ENCODE peak calls at places on chromosomes 3 and 15, in four cellular contexts. P, U, Y and G are unnamed samples.

GRCh38 chr3:112078125-112079083 is 7.8 kb upstream of the C3orf52 start:
- DNase-seq in U (no peak), Y (no peak), P (no peak), G (no peak)

GRCh38 chr3:57616233-57616632 is 19.1 kb upstream of the ARF4 start:
- DNase-seq in P (no peak), U (no peak), Y (no peak), G (no peak)

GRCh38 chr15:49037546-49037940 is 8.7 kb downstream of the SECISBP2L start:
- DNase-seq in P (no peak), U (no peak), Y (no peak), G (no peak)

GRCh38 chr3:25306066-25306465 is 122.0 kb upstream of the RARB start:
- DNase-seq in U (no peak), P (no peak), Y (no peak), G (no peak)

GRCh38 chr3:105857963-105858362 is 10.8 kb downstream of the CBLB start:
- DNase-seq in Y (no peak), P (no peak), U (no peak), G (no peak)

GRCh38 chr3:193932576-193932975 is 203.4 kb upstream of the HES1 start:
- DNase-seq in U (no peak), P (no peak), Y (no peak), G (no peak)

GRCh38 chr15:44468713-44469385 is 41.4 kb downstream of the CTDSPL2 start:
- DNase-seq in U (no peak), Y (no peak), P (no peak), G (peak; percentile 16)

GRCh38 chr15:83365370-83365938 is 81.0 kb upstream of the BNC1 start:
- DNase-seq in U (no peak), Y (no peak), P (no peak), G (peak; percentile 32)

GRCh38 chr15:70382762-70383458 is 285.2 kb upstream of the TLE3 start:
- DNase-seq in P (no peak), Y (no peak), U (no peak), G (no peak)

GRCh38 chr3:59268170-59268569 is 218.3 kb upstream of the CFAP20DC start:
- DNase-seq in P (no peak), Y (no peak), U (no peak), G (no peak)

GRCh38 chr3:66565301-66565700 is 64.5 kb upstream of the LRIG1 start:
- DNase-seq in P (no peak), U (no peak), Y (no peak), G (no peak)

GRCh38 chr3:66561374-66561773 is 60.6 kb upstream of the LRIG1 start:
- DNase-seq in Y (no peak), P (no peak), U (no peak), G (no peak)

GRCh38 chr3:66572090-66572632 is 71.3 kb upstream of the LRIG1 start:
- DNase-seq in U (no peak), Y (no peak), P (no peak), G (no peak)

GRCh38 chr3:66567066-66567465 is 66.2 kb upstream of the LRIG1 start:
- DNase-seq in Y (no peak), P (no peak), U (no peak), G (no peak)
- TF ChIP-seq CHD4 in Y (no peak), P (no peak), U (no peak), G (no peak)

DNA sequence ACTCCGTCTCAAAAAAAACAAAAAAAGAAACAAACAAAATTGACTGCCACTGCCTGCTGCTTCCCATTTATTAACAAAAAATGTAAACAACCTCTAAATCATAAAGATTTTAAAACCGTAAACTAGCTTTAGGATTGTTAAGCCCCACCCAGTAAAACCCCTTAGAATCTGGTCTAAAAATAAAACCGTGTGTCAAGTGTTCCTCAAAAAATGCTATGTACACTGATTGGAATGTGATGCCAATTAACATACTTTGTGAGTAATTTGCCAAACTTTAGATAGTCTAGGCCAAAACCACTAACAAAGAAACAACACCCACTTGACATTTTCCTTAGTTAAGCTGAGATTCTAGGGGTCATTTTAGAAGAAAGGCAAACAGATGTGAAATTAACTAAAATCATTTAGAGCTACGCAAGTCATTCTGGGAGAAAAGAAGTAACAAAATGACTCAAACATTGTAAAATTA is 5.3 kb downstream of the RAF1 start:
- DNase-seq in U (no peak), Y (no peak), P (no peak), G (no peak)
- TF ChIP-seq JUNB in U (no peak), Y (peak; percentile 88), P (no peak), G (no peak)

GRCh38 chr15:50224606-50225005 is 40.9 kb downstream of the HDC start:
- DNase-seq in Y (no peak), U (no peak), P (no peak), G (no peak)
- TF ChIP-seq ESRRA in Y (no peak), U (no peak), P (no peak), G (no peak)

DNA sequence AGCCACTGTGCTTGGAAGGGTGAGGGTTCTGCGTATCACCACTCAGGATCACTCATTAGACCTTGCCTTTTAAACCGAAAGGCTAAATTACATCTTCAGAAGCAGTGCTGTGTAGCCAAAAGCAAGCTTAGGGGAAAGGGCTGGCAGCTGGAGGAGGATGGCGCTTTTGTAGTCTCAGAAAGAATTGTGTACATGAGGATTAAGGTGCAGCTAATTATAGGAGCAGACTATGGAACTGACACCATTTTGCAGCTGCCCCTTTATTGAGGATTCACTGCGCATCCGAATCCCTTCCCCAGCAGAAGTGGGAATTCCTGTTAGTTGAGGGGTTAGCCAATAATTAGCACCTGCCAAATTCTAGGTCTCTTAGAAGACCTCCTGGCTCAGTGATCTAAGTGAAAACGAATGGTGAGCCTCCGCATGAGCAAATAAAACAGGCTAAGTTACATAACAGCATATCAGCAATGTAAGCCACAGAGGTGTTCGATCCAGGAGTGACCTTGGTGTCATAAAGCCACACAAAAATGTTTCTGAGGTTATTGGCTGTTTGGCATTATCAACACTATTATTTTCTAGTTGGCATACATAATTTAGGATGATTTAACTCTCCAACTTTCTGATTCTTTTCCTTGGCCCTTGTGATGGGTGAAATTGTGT is 42.6 kb upstream of the SEMA6D start:
- DNase-seq in U (no peak), P (no peak), Y (no peak), G (no peak)
- TF ChIP-seq CHD4 in U (no peak), P (no peak), Y (no peak), G (no peak)

GRCh38 chr15:57235865-57236264 is 140.4 kb upstream of the CGNL1 start:
- DNase-seq in U (no peak), Y (no peak), P (no peak), G (no peak)

GRCh38 chr15:57237676-57238075 is 138.6 kb upstream of the CGNL1 start:
- DNase-seq in P (no peak), Y (no peak), U (no peak), G (no peak)

GRCh38 chr15:57236561-57237281 is 139.6 kb upstream of the CGNL1 start:
- DNase-seq in P (no peak), U (no peak), Y (no peak), G (no peak)

GRCh38 chr15:57235186-57235585 is 141.1 kb upstream of the CGNL1 start:
- DNase-seq in Y (no peak), U (no peak), P (no peak), G (no peak)

DNA sequence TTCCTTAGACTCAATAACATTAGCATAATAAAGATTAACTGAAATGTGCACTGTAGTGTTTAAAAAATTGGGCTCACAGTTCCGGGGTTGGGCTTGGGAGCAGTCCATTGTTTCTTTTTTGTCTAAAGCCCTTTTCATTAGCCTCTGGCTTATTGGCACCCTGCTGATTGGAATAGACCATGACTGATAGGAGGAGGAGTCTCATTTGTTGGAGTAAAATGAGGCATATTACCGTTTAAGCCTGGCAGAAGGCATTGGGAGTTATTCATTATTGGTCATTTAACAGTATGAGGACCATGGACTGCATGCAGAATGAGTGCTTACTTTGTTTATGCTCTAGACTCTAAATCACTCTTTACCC is 139.0 kb upstream of the CGNL1 start:
- DNase-seq in U (no peak), P (no peak), Y (no peak), G (no peak)
- TF ChIP-seq JUNB in U (no peak), P (no peak), Y (no peak), G (no peak)

GRCh38 chr15:50135123-50135541 is 16.1 kb upstream of the ATP8B4 start:
- DNase-seq in U (no peak), Y (no peak), P (no peak), G (peak; percentile 49)

GRCh38 chr15:50137330-50137761 is 18.3 kb upstream of the ATP8B4 start:
- DNase-seq in Y (no peak), U (no peak), P (peak; percentile 23), G (peak; percentile 77)

GRCh38 chr15:50131617-50132016 is 12.6 kb upstream of the ATP8B4 start:
- DNase-seq in U (no peak), P (no peak), Y (no peak), G (no peak)

GRCh38 chr15:50137893-50138292 is 18.9 kb upstream of the ATP8B4 start:
- DNase-seq in U (no peak), Y (no peak), P (no peak), G (no peak)

DNA sequence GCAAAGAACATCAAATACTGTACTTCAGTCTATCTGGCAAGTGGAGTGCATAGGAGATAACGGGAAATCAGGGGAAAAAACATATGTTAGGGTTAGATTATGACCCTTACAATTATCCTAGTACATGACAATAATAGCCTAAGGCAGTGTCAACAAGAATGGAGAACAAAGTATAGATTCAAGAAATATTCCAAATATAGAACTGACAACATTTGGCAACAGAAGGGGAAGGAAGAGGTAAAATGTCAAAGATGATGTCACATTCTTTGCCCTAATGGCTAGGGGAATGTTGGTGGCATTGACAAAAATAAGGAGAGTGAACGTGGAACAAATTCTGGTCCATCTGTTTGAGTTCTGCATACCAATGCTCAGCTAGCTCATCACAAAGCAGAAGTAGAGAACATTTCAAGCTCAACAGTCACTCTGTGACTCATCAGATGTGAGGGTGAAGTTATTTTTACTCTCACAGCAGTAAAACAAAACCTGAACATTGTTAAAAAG is 15.5 kb upstream of the ATP8B4 start:
- DNase-seq in U (no peak), Y (no peak), P (no peak), G (peak; percentile 80)
- TF ChIP-seq ESRRA in U (no peak), Y (no peak), P (no peak), G (no peak)

DNA sequence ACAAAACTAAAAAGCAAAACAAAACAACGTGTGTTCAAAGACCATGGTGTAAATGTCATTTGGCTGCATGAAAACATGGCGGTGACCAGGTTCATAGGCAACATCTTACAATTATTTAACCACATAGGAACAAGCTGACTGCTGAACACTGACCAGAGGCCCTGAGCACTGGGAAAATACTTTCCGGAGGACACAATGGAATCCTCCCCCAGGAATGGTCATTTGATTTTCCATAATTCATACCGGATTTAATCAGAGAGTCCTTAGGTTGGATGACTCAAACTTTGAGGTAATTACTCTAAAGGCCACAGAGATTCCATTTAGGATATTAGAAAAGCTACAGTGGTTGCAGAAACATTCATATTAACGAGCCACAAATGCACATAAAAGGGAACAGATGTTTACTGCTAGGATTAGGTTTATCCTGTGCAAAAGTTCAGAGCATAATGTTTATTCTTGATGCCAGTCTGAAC is 254.7 kb downstream of the NR1D2 start:
- DNase-seq in U (no peak), P (no peak), Y (no peak), G (no peak)
- TF ChIP-seq CHD4 in U (no peak), P (no peak), Y (no peak), G (no peak)

GRCh38 chr15:76823903-76824302 is 81.2 kb downstream of the SCAPER start:
- DNase-seq in P (no peak), Y (no peak), U (no peak), G (no peak)
- TF ChIP-seq JUNB in P (no peak), Y (no peak), U (no peak), G (no peak)

DNA sequence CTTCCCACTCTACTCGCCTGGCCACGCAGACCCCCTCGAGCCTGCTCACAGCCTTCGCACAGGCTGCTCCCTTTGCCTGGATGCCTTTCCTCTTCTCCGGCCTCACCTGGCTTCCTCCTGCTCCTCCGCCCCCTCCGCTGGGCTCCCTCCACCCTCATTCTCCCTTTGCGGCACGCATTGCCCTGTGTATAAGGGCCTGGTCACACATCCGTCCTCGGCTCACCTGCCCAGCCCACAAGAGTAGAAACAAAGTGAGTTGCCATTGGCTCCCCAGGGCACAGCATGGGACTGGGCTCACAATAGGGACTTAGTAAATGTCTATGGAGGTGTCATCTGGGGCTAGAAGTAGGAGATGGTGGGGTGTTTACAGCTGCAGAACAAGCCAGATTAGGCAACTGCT is 4.2 kb downstream of the PLXND1 start:
- DNase-seq in Y (no peak), P (no peak), U (no peak), G (no peak)
- TF ChIP-seq ESRRA in Y (no peak), P (no peak), U (no peak), G (no peak)